ENCODE peak calls at places on chromosomes 1 and 21, in ten cellular contexts. D, O, S, V, B, I, L, C, T and E are unnamed samples.

GRCh38 chr1:162342452-162342983 is 34.1 kb downstream of the SPATA46 start:
- DNase-seq in D (no peak), O (no peak), S (no peak), V (no peak), B (no peak), I (no peak), L (no peak), C (no peak), T (no peak), E (no peak)

GRCh38 chr1:50913954-50914353 is 46.1 kb downstream of the FAF1 start:
- DNase-seq in D (no peak), O (no peak), S (no peak), V (no peak), B (no peak), I (no peak), L (no peak), C (no peak), T (no peak), E (no peak)

GRCh38 chr1:86155061-86155806 is 1.3 kb downstream of the COL24A1 start:
- DNase-seq in D (peak; percentile 61), O (peak; percentile 40), S (no peak), V (peak; percentile 25), B (peak; percentile 38), I (no peak), L (no peak), C (no peak), T (peak; percentile 67), E (no peak)

GRCh38 chr1:22788298-22788697 is 77.7 kb downstream of the EPHB2 start:
- DNase-seq in D (no peak), O (no peak), S (no peak), V (no peak), B (peak; percentile 30), I (no peak), L (no peak), C (no peak), T (no peak), E (no peak)

GRCh38 chr1:208065862-208066261 is 154.9 kb upstream of the CD34 start:
- DNase-seq in D (no peak), O (peak; percentile 36), S (no peak), V (no peak), B (no peak), I (no peak), L (no peak), C (no peak), T (no peak), E (no peak)

GRCh38 chr1:28395181-28395580 is 25.6 kb downstream of the PHACTR4 start:
- DNase-seq in D (no peak), O (no peak), S (no peak), V (peak; percentile 46), B (no peak), I (no peak), L (no peak), C (no peak), T (no peak), E (no peak)

GRCh38 chr1:31095298-31095981 is 29.9 kb upstream of the PUM1 start:
- DNase-seq in D (no peak), O (peak; percentile 60), S (no peak), V (peak; percentile 79), B (no peak), I (peak; percentile 14), L (no peak), C (no peak), T (no peak), E (no peak)

GRCh38 chr1:205128050-205128449 is 6.3 kb upstream of the RBBP5 start:
- DNase-seq in D (no peak), O (no peak), S (no peak), V (peak; percentile 11), B (no peak), I (no peak), L (no peak), C (no peak), T (no peak), E (no peak)

GRCh38 chr1:234769284-234769998 is 159.5 kb upstream of the IRF2BP2 start:
- DNase-seq in D (no peak), O (no peak), S (no peak), V (no peak), B (no peak), I (no peak), L (no peak), C (no peak), T (no peak), E (no peak)

GRCh38 chr21:29938968-29939858 is 583 bp downstream of the GRIK1 start:
- DNase-seq in D (peak; percentile 64), O (no peak), S (no peak), V (no peak), B (peak; percentile 61), I (no peak), L (no peak), C (no peak), T (peak; percentile 59), E (no peak)

GRCh38 chr1:111275079-111275478 is 15.6 kb upstream of the CHIA start:
- DNase-seq in D (no peak), O (peak; percentile 80), S (peak; percentile 31), V (peak; percentile 46), B (no peak), I (peak; percentile 39), L (no peak), C (no peak), T (peak; percentile 84), E (no peak)

GRCh38 chr1:70674981-70675685 is 264.1 kb downstream of the CTH start:
- DNase-seq in D (no peak), O (no peak), S (no peak), V (no peak), B (no peak), I (no peak), L (no peak), C (no peak), T (no peak), E (no peak)

GRCh38 chr1:54294846-54295245 is 94.9 kb downstream of the MRPL37 start:
- DNase-seq in D (no peak), O (peak; percentile 38), S (no peak), V (no peak), B (no peak), I (no peak), L (no peak), C (no peak), T (no peak), E (no peak)

GRCh38 chr21:45580576-45581321 is 38.5 kb upstream of the SLC19A1 start:
- DNase-seq in D (no peak), O (no peak), S (peak; percentile 6), V (no peak), B (no peak), I (no peak), L (no peak), C (no peak), T (peak; percentile 41), E (peak; percentile 20)

GRCh38 chr1:177219458-177220390 is 49.0 kb downstream of the BRINP2 start:
- DNase-seq in D (no peak), O (no peak), S (no peak), V (peak; percentile 53), B (no peak), I (no peak), L (no peak), C (no peak), T (no peak), E (no peak)